ENCODE peak calls at places on chromosomes 3 and 15, in four cellular contexts. One of them, this sample, is unnamed.

GRCh38 chr3:140177943-140178342 is 243.0 kb downstream of the CLSTN2 start:
- DNase-seq in AG04449: no peak
- DNase-seq in GM13976: no peak
- DNase-seq in dorsolateral prefrontal cortex: no peak
- DNase-seq in this sample: no peak

GRCh38 chr15:63983071-63983711 is 63.1 kb downstream of the DAPK2 start:
- DNase-seq in AG04449: no peak
- DNase-seq in GM13976: peak
- DNase-seq in dorsolateral prefrontal cortex: no peak
- DNase-seq in this sample: no peak

GRCh38 chr3:39319249-39319648 is 10.3 kb upstream of the CCR8 start:
- DNase-seq in AG04449: no peak
- DNase-seq in GM13976: no peak
- DNase-seq in dorsolateral prefrontal cortex: no peak
- DNase-seq in this sample: no peak

GRCh38 chr3:21962456-21962855 is 211.4 kb upstream of the ZNF385D start:
- DNase-seq in AG04449: no peak
- DNase-seq in GM13976: no peak
- DNase-seq in dorsolateral prefrontal cortex: no peak
- DNase-seq in this sample: no peak

GRCh38 chr3:193744048-193744821 is 151.2 kb downstream of the OPA1 start:
- DNase-seq in AG04449: no peak
- DNase-seq in GM13976: no peak
- DNase-seq in dorsolateral prefrontal cortex: no peak
- DNase-seq in this sample: no peak

GRCh38 chr3:140568842-140569520 is 108.9 kb upstream of the TRIM42 start:
- DNase-seq in AG04449: no peak
- DNase-seq in GM13976: no peak
- DNase-seq in dorsolateral prefrontal cortex: no peak
- DNase-seq in this sample: no peak

GRCh38 chr3:53506763-53507145 is 12.3 kb downstream of the CACNA1D start:
- DNase-seq in AG04449: no peak
- DNase-seq in GM13976: no peak
- DNase-seq in dorsolateral prefrontal cortex: no peak
- DNase-seq in this sample: no peak

GRCh38 chr3:29612536-29612935 is 331.7 kb downstream of the RBMS3 start:
- DNase-seq in AG04449: no peak
- DNase-seq in GM13976: no peak
- DNase-seq in dorsolateral prefrontal cortex: no peak
- DNase-seq in this sample: no peak

GRCh38 chr3:1346386-1346785 is 253.6 kb downstream of the CNTN6 start:
- DNase-seq in AG04449: no peak
- DNase-seq in GM13976: no peak
- DNase-seq in dorsolateral prefrontal cortex: no peak
- DNase-seq in this sample: no peak

GRCh38 chr3:31946484-31947081 is 34.5 kb downstream of the OSBPL10 start:
- DNase-seq in AG04449: no peak
- DNase-seq in GM13976: no peak
- DNase-seq in dorsolateral prefrontal cortex: no peak
- DNase-seq in this sample: no peak

GRCh38 chr3:127479449-127479848 is 111.1 kb downstream of the TPRA1 start:
- DNase-seq in AG04449: no peak
- DNase-seq in GM13976: no peak
- DNase-seq in dorsolateral prefrontal cortex: no peak
- DNase-seq in this sample: no peak

GRCh38 chr3:152309031-152309430 is 40.3 kb downstream of the MBNL1 start:
- DNase-seq in AG04449: no peak
- DNase-seq in GM13976: no peak
- DNase-seq in dorsolateral prefrontal cortex: no peak
- DNase-seq in this sample: no peak

GRCh38 chr3:6878731-6879130 is 17.8 kb downstream of the GRM7 start:
- DNase-seq in AG04449: no peak
- DNase-seq in GM13976: no peak
- DNase-seq in dorsolateral prefrontal cortex: no peak
- DNase-seq in this sample: no peak

GRCh38 chr3:152375546-152375945 is 106.8 kb downstream of the MBNL1 start:
- DNase-seq in AG04449: no peak
- DNase-seq in GM13976: no peak
- DNase-seq in dorsolateral prefrontal cortex: no peak
- DNase-seq in this sample: no peak

GRCh38 chr3:120601554-120601953 is 5.4 kb downstream of the NDUFB4 start:
- DNase-seq in AG04449: no peak
- DNase-seq in GM13976: no peak
- DNase-seq in dorsolateral prefrontal cortex: no peak
- DNase-seq in this sample: no peak

GRCh38 chr3:112817271-112817670 is 29.4 kb downstream of the CD200R1L start:
- DNase-seq in AG04449: no peak
- DNase-seq in GM13976: no peak
- DNase-seq in dorsolateral prefrontal cortex: no peak
- DNase-seq in this sample: no peak

GRCh38 chr3:129888739-129889138 is 4.8 kb downstream of the TMCC1 start:
- DNase-seq in AG04449: peak
- DNase-seq in GM13976: no peak
- DNase-seq in dorsolateral prefrontal cortex: no peak
- DNase-seq in this sample: no peak

GRCh38 chr15:35107122-35107521 is 22.0 kb upstream of the NANOGP8 start:
- DNase-seq in AG04449: no peak
- DNase-seq in GM13976: no peak
- DNase-seq in dorsolateral prefrontal cortex: no peak
- DNase-seq in this sample: no peak

GRCh38 chr3:177724020-177724638 is 526.8 kb upstream of the TBL1XR1 start:
- DNase-seq in AG04449: no peak
- DNase-seq in GM13976: no peak
- DNase-seq in dorsolateral prefrontal cortex: no peak
- DNase-seq in this sample: no peak

GRCh38 chr3:5021571-5022092 is 42.4 kb downstream of the BHLHE40 start:
- DNase-seq in AG04449: no peak
- DNase-seq in GM13976: no peak
- DNase-seq in dorsolateral prefrontal cortex: no peak
- DNase-seq in this sample: no peak

GRCh38 chr3:114104414-114104813 is 47.9 kb downstream of the QTRT2 start:
- DNase-seq in AG04449: no peak
- DNase-seq in GM13976: no peak
- DNase-seq in dorsolateral prefrontal cortex: no peak
- DNase-seq in this sample: no peak

GRCh38 chr3:141049681-141050080 is 1.5 kb upstream of the SPSB4 start:
- DNase-seq in AG04449: no peak
- DNase-seq in GM13976: no peak
- DNase-seq in dorsolateral prefrontal cortex: no peak
- DNase-seq in this sample: no peak

GRCh38 chr3:122635789-122636188 is 44.9 kb upstream of the PARP14 start:
- DNase-seq in AG04449: peak
- DNase-seq in GM13976: no peak
- DNase-seq in dorsolateral prefrontal cortex: no peak
- DNase-seq in this sample: no peak

GRCh38 chr15:80423215-80423614 is 19.0 kb downstream of the ARNT2 start:
- DNase-seq in AG04449: no peak
- DNase-seq in GM13976: no peak
- DNase-seq in dorsolateral prefrontal cortex: no peak
- DNase-seq in this sample: no peak

GRCh38 chr15:63446260-63446659 is 58.1 kb upstream of the USP3 start:
- DNase-seq in AG04449: no peak
- DNase-seq in GM13976: no peak
- DNase-seq in dorsolateral prefrontal cortex: no peak
- DNase-seq in this sample: no peak

GRCh38 chr15:44591326-44591725 is 54.4 kb downstream of the EIF3J start:
- DNase-seq in AG04449: no peak
- DNase-seq in GM13976: no peak
- DNase-seq in dorsolateral prefrontal cortex: no peak
- DNase-seq in this sample: no peak

GRCh38 chr3:126961191-126961790 is 21.6 kb upstream of the PLXNA1 start:
- DNase-seq in AG04449: no peak
- DNase-seq in GM13976: peak
- DNase-seq in dorsolateral prefrontal cortex: peak
- DNase-seq in this sample: peak

GRCh38 chr15:80494311-80494710 is 90.1 kb downstream of the ARNT2 start:
- DNase-seq in AG04449: no peak
- DNase-seq in GM13976: no peak
- DNase-seq in dorsolateral prefrontal cortex: no peak
- DNase-seq in this sample: no peak

GRCh38 chr3:121894191-121894990 is at the start of gene SLC15A2:
- DNase-seq in AG04449: no peak
- DNase-seq in GM13976: no peak
- DNase-seq in dorsolateral prefrontal cortex: no peak
- DNase-seq in this sample: no peak

DNA sequence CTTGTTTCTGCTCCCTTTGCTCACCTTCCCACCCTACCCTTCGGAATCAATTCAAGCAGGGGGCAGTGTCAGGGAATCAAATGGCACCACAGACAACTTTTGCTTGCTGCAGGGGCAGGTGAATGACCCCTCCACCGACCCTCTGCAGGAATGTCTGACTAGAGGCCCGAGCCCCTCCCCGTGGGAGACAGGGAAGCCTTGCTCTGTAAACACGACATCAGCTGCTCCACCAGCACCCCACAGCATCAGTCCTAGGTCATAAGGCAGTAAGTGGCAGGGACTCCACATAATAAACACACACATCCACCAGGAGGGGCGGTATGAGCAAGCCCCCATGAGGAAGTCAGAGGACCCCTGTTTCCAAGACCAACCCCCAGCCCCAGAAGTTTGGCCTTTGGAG is 2.0 kb upstream of the SLC26A6 start:
- DNase-seq in AG04449: no peak
- DNase-seq in GM13976: no peak
- DNase-seq in dorsolateral prefrontal cortex: no peak
- DNase-seq in this sample: no peak
- TF ChIP-seq CTCF in AG04449: no peak
- TF ChIP-seq CTCF in GM13976: no peak
- TF ChIP-seq CTCF in dorsolateral prefrontal cortex: no peak
- TF ChIP-seq CTCF in this sample: no peak

DNA sequence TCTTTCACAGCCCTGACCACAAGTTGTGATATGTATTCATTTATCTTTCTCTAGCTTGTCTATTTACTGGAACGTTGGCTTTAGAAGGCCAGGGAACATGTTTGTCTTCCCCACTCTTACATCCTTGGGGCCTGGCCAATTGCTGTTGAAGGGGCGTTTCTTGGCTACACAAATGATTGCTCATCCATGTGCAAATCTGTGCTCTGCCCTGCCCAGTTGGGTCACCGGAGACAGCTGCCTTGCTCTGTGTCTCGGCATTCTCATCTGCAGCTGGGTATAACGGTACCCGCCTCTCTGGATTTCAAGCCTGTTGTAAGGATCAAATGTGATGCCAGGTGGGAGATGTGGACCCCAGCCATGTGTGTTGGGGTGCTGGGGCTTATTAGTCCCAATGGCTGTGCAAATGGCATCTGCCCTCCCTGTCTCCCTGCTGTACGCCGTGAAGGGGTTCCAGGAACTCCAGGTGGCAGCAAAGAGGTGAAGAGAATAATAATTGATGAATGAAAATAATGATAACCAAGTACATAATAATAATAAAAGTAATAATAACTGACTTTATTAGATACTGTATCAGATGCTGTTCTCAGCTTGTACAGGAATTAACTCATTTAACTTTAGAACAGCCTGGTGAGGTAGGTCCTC is 24.1 kb upstream of the TLE3 start:
- DNase-seq in AG04449: no peak
- DNase-seq in GM13976: no peak
- DNase-seq in dorsolateral prefrontal cortex: no peak
- DNase-seq in this sample: peak
- TF ChIP-seq CTCF in AG04449: no peak
- TF ChIP-seq CTCF in GM13976: peak
- TF ChIP-seq CTCF in dorsolateral prefrontal cortex: no peak
- TF ChIP-seq CTCF in this sample: no peak

DNA sequence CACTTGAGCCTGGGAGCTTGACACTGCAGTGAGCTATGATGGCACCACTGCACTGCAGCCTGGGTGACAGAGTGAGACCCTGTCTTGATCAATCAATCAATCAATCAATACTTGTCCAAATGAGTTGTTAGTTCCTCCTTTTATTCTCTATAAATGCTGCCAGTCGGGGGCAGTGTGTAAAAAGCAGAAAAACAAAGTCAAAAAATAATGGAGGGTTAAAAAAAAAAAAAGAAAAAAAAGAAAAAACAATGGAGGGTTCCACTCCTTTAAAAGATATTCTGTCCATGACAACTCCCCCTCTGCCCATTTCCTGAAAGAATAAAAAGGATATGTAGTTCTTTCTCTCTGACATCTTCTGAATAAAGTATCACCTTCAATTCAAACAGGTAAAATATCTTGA is 1068.6 kb downstream of the FHIT start:
- DNase-seq in AG04449: no peak
- DNase-seq in GM13976: no peak
- DNase-seq in dorsolateral prefrontal cortex: no peak
- DNase-seq in this sample: no peak
- TF ChIP-seq CTCF in AG04449: no peak
- TF ChIP-seq CTCF in GM13976: no peak
- TF ChIP-seq CTCF in dorsolateral prefrontal cortex: no peak
- TF ChIP-seq CTCF in this sample: no peak

GRCh38 chr15:47116698-47117097 is 600.6 kb upstream of the SEMA6D start:
- DNase-seq in AG04449: no peak
- DNase-seq in GM13976: no peak
- DNase-seq in dorsolateral prefrontal cortex: no peak
- DNase-seq in this sample: no peak
- TF ChIP-seq CTCF in AG04449: no peak
- TF ChIP-seq CTCF in GM13976: no peak
- TF ChIP-seq CTCF in dorsolateral prefrontal cortex: no peak
- TF ChIP-seq CTCF in this sample: no peak

GRCh38 chr15:68364660-68365035 is 67.3 kb downstream of the ITGA11 start:
- DNase-seq in AG04449: no peak
- DNase-seq in GM13976: no peak
- DNase-seq in dorsolateral prefrontal cortex: no peak
- DNase-seq in this sample: no peak

GRCh38 chr15:68366314-68366713 is 65.6 kb downstream of the ITGA11 start:
- DNase-seq in AG04449: no peak
- DNase-seq in GM13976: no peak
- DNase-seq in dorsolateral prefrontal cortex: no peak
- DNase-seq in this sample: no peak

GRCh38 chr15:68364028-68364659 is 67.8 kb downstream of the ITGA11 start:
- DNase-seq in AG04449: no peak
- DNase-seq in GM13976: no peak
- DNase-seq in dorsolateral prefrontal cortex: peak
- DNase-seq in this sample: no peak

GRCh38 chr15:68365770-68366169 is 66.2 kb downstream of the ITGA11 start:
- DNase-seq in AG04449: no peak
- DNase-seq in GM13976: no peak
- DNase-seq in dorsolateral prefrontal cortex: no peak
- DNase-seq in this sample: no peak

GRCh38 chr15:68365140-68365745 is 66.7 kb downstream of the ITGA11 start:
- DNase-seq in AG04449: no peak
- DNase-seq in GM13976: no peak
- DNase-seq in dorsolateral prefrontal cortex: no peak
- DNase-seq in this sample: no peak
- TF ChIP-seq CTCF in AG04449: no peak
- TF ChIP-seq CTCF in GM13976: no peak
- TF ChIP-seq CTCF in dorsolateral prefrontal cortex: no peak
- TF ChIP-seq CTCF in this sample: no peak

GRCh38 chr3:86563358-86563970 is 427.5 kb downstream of the VGLL3 start:
- DNase-seq in AG04449: peak
- DNase-seq in GM13976: peak
- DNase-seq in dorsolateral prefrontal cortex: no peak
- DNase-seq in this sample: no peak
- TF ChIP-seq CTCF in AG04449: peak
- TF ChIP-seq CTCF in GM13976: peak
- TF ChIP-seq CTCF in dorsolateral prefrontal cortex: peak
- TF ChIP-seq CTCF in this sample: no peak

This sample was measured in omental fat pad.